ENCODE peak calls at places on chromosomes 12 and 14, in five cellular contexts. T is PC-3, K is GM23338, W is HCT116, G is GM23248. A is an unnamed sample.

GRCh38 chr14:65933400-65934068 is 521.0 kb downstream of the FUT8 start:
- DNase-seq in T (no peak), K (no peak), W (no peak), G (no peak), A (no peak)

GRCh38 chr12:40325349-40325960 is 100.7 kb downstream of the LRRK2 start:
- DNase-seq in T (peak; percentile 58), K (peak; percentile 76), W (peak; percentile 59), G (peak; percentile 24), A (peak; percentile 73)

GRCh38 chr14:90644882-90645281 is 171.3 kb downstream of the TTC7B start:
- DNase-seq in T (no peak), K (no peak), W (no peak), G (peak; percentile 71), A (peak; percentile 7)

GRCh38 chr14:106442857-106443256 is 916.5 kb downstream of the TMEM121 start:
- DNase-seq in T (no peak), K (no peak), W (no peak), G (no peak), A (peak; percentile 35)

GRCh38 chr12:104154286-104154685 is 16.3 kb upstream of the NFYB start:
- DNase-seq in T (no peak), K (no peak), W (no peak), G (no peak), A (no peak)

GRCh38 chr14:68781161-68782021 is 11.5 kb downstream of the ZFP36L1 start:
- DNase-seq in T (no peak), K (no peak), W (no peak), G (no peak), A (no peak)

GRCh38 chr14:81245771-81246170 is 25.0 kb upstream of the GTF2A1 start:
- DNase-seq in T (no peak), K (no peak), W (no peak), G (peak; percentile 18), A (no peak)

GRCh38 chr12:2054091-2055018 is 1.6 kb downstream of the CACNA1C start:
- DNase-seq in T (no peak), K (peak; percentile 41), W (no peak), G (peak; percentile 63), A (no peak)

GRCh38 chr12:99057670-99058069 is 412.6 kb downstream of the APAF1 start:
- DNase-seq in T (no peak), K (no peak), W (no peak), G (no peak), A (no peak)

GRCh38 chr14:81268016-81268416 is 47.3 kb upstream of the GTF2A1 start:
- DNase-seq in T (peak; percentile 77), K (peak; percentile 33), W (no peak), G (peak; percentile 40), A (peak; percentile 13)

GRCh38 chr14:54105406-54105805 is 148.8 kb upstream of the BMP4 start:
- DNase-seq in T (peak; percentile 99), K (no peak), W (peak; percentile 37), G (no peak), A (no peak)

GRCh38 chr14:63039800-63040380 is 5.4 kb downstream of the KCNH5 start:
- DNase-seq in T (peak; percentile 86), K (peak; percentile 81), W (no peak), G (peak; percentile 19), A (peak; percentile 82)

GRCh38 chr12:95506707-95507523 is 33.0 kb downstream of the METAP2 start:
- DNase-seq in T (no peak), K (no peak), W (no peak), G (peak; percentile 52), A (peak; percentile 4)

GRCh38 chr12:52876371-52876770 is 27.6 kb upstream of the KRT78 start:
- DNase-seq in T (peak; percentile 60), K (no peak), W (no peak), G (no peak), A (no peak)

GRCh38 chr12:25387136-25388050 is 136.7 kb upstream of the KRAS start:
- DNase-seq in T (peak; percentile 91), K (peak; percentile 93), W (peak; percentile 84), G (peak; percentile 94), A (peak; percentile 91)

GRCh38 chr12:111803851-111804250 is 37.1 kb downstream of the ALDH2 start:
- DNase-seq in T (no peak), K (no peak), W (no peak), G (no peak), A (no peak)

GRCh38 chr14:76525106-76525825 is 149.3 kb downstream of the ESRRB start:
- DNase-seq in T (no peak), K (no peak), W (no peak), G (no peak), A (no peak)

GRCh38 chr14:22570132-22570949 is 18.7 kb downstream of the DAD1 start:
- DNase-seq in T (peak; percentile 92), K (peak; percentile 98), W (peak; percentile 79), G (peak; percentile 76), A (peak; percentile 94)

GRCh38 chr14:78782551-78782950 is 612.4 kb downstream of the NRXN3 start:
- DNase-seq in T (no peak), K (no peak), W (no peak), G (no peak), A (no peak)

GRCh38 chr14:105495101-105495989 is 4.3 kb downstream of the TEDC1 start:
- DNase-seq in T (no peak), K (no peak), W (no peak), G (no peak), A (no peak)

GRCh38 chr12:60223242-60223641 is 627.4 kb downstream of the SLC16A7 start:
- DNase-seq in T (no peak), K (no peak), W (no peak), G (no peak), A (no peak)

GRCh38 chr12:130081420-130081819 is 80.8 kb upstream of the FZD10 start:
- DNase-seq in T (no peak), K (no peak), W (no peak), G (no peak), A (no peak)

GRCh38 chr12:124432376-124432775 is 135.0 kb downstream of the NCOR2 start:
- DNase-seq in T (no peak), K (no peak), W (no peak), G (no peak), A (no peak)
- TF ChIP-seq EZH2 in T (no peak), K (no peak), W (no peak), G (no peak), A (no peak)

GRCh38 chr12:47755655-47756562 is 2.8 kb downstream of the RAPGEF3 start:
- DNase-seq in T (no peak), K (no peak), W (no peak), G (peak; percentile 24), A (no peak)
- H3K4me3 ChIP-seq in T (no peak overlapping the region), K (no peak overlapping the region), W (no peak overlapping the region), G (no peak overlapping the region), A (no peak overlapping the region)

GRCh38 chr12:54039417-54040147 is 6.7 kb downstream of the HOXC5 start:
- DNase-seq in T (no peak), K (no peak), W (no peak), G (peak; percentile 40), A (no peak)
- TF ChIP-seq EZH2 in T (no peak), K (peak; percentile 67), W (no peak), G (no peak), A (no peak)

GRCh38 chr12:57765698-57766463 is 997 bp downstream of the CYP27B1 start:
- DNase-seq in T (no peak), K (peak; percentile 36), W (no peak), G (peak; percentile 40), A (no peak)
- H3K4me3 ChIP-seq in T (peak overlapping the region; percentile 79), K (peak overlapping the region; percentile 83), W (peak overlapping the region; percentile 72), G (peak overlapping the region; percentile 65), A (peak overlapping the region; percentile 40)

GRCh38 chr14:85533821-85534271 is 3.9 kb downstream of the FLRT2 start:
- DNase-seq in T (no peak), K (peak; percentile 73), W (no peak), G (peak; percentile 63), A (peak; percentile 56)
- TF ChIP-seq EZH2 in T (no peak), K (no peak), W (no peak), G (no peak), A (no peak)

DNA sequence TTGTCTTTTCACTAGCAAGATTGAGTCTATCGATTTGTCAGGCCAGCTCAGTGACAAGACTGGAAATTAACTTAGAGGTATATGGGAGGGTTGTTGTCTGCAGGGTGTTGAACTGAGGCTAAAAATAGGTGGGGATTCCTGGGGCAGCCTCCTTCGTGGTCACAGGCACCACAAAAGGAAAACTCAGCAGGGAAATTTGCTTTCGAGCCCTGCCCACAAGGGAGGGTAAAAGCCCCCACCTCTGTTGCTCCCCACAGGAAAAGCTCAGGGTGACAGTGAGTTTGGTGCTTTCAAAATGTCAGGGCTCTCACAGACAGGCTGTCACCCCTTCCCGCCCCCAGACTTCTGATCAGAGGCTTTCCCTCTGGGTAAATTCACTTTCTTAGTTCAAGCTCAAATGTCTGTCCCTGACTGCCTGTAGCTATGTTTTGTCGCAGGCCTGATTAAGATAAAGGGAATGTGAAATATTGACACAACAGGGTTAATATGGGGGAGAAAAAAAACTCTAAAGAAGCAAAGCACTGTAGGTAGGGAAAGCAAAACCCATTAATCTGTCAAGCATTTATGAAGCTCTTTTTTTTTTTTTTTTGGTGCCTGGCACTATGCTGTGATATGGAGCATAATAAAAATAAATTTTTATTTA is 11.7 kb upstream of the NFKBIA start:
- DNase-seq in T (peak; percentile 55), K (no peak), W (no peak), G (no peak), A (no peak)
- H3K4me3 ChIP-seq in T (no peak overlapping the region), K (no peak overlapping the region), W (no peak overlapping the region), G (no peak overlapping the region), A (no peak overlapping the region)

A was measured in A673.